ENCODE peak calls at places on chromosomes 5 and 9, in seven cellular contexts. C is GM23248; R is CD4-positive, CD25-positive, alpha-beta regulatory T cell; Y is brain microvascular endothelial cell; D is cardiac muscle cell; F is mammary epithelial cell; U is effector memory CD4-positive, alpha-beta T cell. K is an unnamed sample.

GRCh38 chr9:127813739-127814226 is 11.1 kb downstream of the FPGS start:
- DNase-seq in C (no peak), U (no peak), R (no peak), F (no peak), D (no peak), Y (no peak), K (no peak)

GRCh38 chr9:89138463-89139390 is 39.9 kb downstream of the SHC3 start:
- DNase-seq in Y (peak), C (peak), U (no peak), R (no peak), F (peak), D (no peak), K (no peak)

GRCh38 chr5:79020861-79021561 is 35.9 kb upstream of the ARSB start:
- DNase-seq in F (peak), Y (peak), R (peak), U (no peak), C (peak), D (peak), K (no peak)

GRCh38 chr9:100377015-100377414 is 24.3 kb upstream of the TEX10 start:
- DNase-seq in Y (no peak), F (no peak), C (no peak), D (no peak), R (no peak), U (no peak), K (no peak)

GRCh38 chr5:151592855-151593408 is 1.8 kb upstream of the FAT2 start:
- DNase-seq in R (no peak), C (no peak), U (no peak), D (no peak), F (no peak), Y (peak), K (no peak)

GRCh38 chr9:124595743-124596142 is 88.5 kb upstream of the NR5A1 start:
- DNase-seq in C (no peak), U (no peak), Y (no peak), D (no peak), R (no peak), F (no peak), K (no peak)

GRCh38 chr5:134133995-134134541 is 19.6 kb downstream of the TCF7 start:
- DNase-seq in D (no peak), C (no peak), U (no peak), R (no peak), Y (no peak), F (no peak), K (no peak)

GRCh38 chr9:89161221-89161620 is 17.4 kb downstream of the SHC3 start:
- DNase-seq in R (no peak), F (no peak), D (no peak), C (no peak), Y (no peak), U (no peak), K (no peak)

GRCh38 chr5:61052870-61053269 is 107.9 kb downstream of the NDUFAF2 start:
- DNase-seq in F (peak), U (no peak), D (no peak), R (no peak), Y (peak), C (peak), K (no peak)

GRCh38 chr5:112159435-112159834 is 259.6 kb downstream of the EPB41L4A start:
- DNase-seq in R (no peak), D (peak), U (no peak), F (no peak), C (peak), Y (no peak), K (no peak)

GRCh38 chr5:115459844-115460243 is 84.7 kb downstream of the FEM1C start:
- DNase-seq in F (peak), C (peak), Y (no peak), R (no peak), D (no peak), U (no peak), K (no peak)

GRCh38 chr5:131209506-131210191 is 38.9 kb downstream of the LYRM7 start:
- DNase-seq in U (peak), Y (no peak), D (no peak), R (peak), F (no peak), C (no peak), K (no peak)

GRCh38 chr5:167688331-167688730 is 603.1 kb upstream of the WWC1 start:
- DNase-seq in R (no peak), C (peak), U (no peak), D (no peak), Y (no peak), F (no peak), K (no peak)

GRCh38 chr9:33924978-33925797 is 108.2 kb downstream of the UBE2R2 start:
- DNase-seq in D (peak), F (no peak), Y (peak), U (no peak), C (peak), R (peak), K (peak)

GRCh38 chr5:178322736-178323540 is 90.3 kb upstream of the PHYKPL start:
- DNase-seq in D (no peak), C (no peak), Y (no peak), F (no peak), R (no peak), U (no peak), K (no peak)

GRCh38 chr5:40385544-40385943 is 294.2 kb upstream of the PTGER4 start:
- DNase-seq in U (no peak), R (no peak), D (no peak), C (peak), F (peak), Y (no peak), K (no peak)

DNA sequence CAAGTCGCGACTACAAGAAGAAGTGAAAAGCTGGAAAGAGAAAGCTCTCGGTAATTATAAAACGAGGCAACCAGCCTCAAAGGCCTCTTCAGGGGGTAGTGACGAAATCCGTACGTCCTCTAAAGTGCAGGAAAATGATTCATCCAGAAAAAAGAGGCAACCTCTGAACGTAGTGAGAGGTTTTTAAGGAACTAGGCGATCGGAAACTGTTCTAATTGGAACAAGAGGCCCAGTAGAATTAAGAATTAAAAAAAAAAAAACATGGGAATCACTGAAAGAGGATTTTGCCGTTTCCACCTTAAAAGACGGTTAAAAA is 1.0 kb downstream of the CSNK1A1 start:
- DNase-seq in C (peak), D (no peak), F (no peak), R (no peak), Y (no peak), U (no peak), K (no peak)
- H3K27ac ChIP-seq in C (peak), D (peak), F (peak), R (peak), Y (peak), U (peak), K (peak)

GRCh38 chr9:21560281-21560745 is 78.2 kb upstream of the IFNE start:
- DNase-seq in C (no peak), U (no peak), Y (no peak), D (no peak), R (no peak), F (no peak), K (no peak)
- H3K27ac ChIP-seq in C (peak), U (no peak), Y (no peak), D (no peak), R (no peak), F (peak), K (no peak)

GRCh38 chr5:52673495-52673894 is 114.2 kb upstream of the ITGA1 start:
- DNase-seq in F (no peak), R (no peak), D (no peak), C (no peak), U (no peak), Y (no peak), K (no peak)

GRCh38 chr5:52672459-52672858 is 115.3 kb upstream of the ITGA1 start:
- DNase-seq in R (no peak), C (no peak), Y (no peak), U (no peak), D (no peak), F (no peak), K (no peak)

GRCh38 chr5:52674815-52675545 is 112.7 kb upstream of the ITGA1 start:
- DNase-seq in C (peak), R (no peak), U (no peak), F (no peak), D (no peak), Y (peak), K (no peak)
- H3K27ac ChIP-seq in C (peak), R (no peak), U (no peak), F (no peak), D (no peak), Y (peak), K (no peak)

GRCh38 chr5:14341571-14342225 is 198.6 kb downstream of the TRIO start:
- DNase-seq in U (no peak), Y (no peak), F (no peak), R (no peak), D (no peak), C (no peak), K (no peak)
- H3K27ac ChIP-seq in U (no peak), Y (no peak), F (no peak), R (no peak), D (no peak), C (peak), K (no peak)

DNA sequence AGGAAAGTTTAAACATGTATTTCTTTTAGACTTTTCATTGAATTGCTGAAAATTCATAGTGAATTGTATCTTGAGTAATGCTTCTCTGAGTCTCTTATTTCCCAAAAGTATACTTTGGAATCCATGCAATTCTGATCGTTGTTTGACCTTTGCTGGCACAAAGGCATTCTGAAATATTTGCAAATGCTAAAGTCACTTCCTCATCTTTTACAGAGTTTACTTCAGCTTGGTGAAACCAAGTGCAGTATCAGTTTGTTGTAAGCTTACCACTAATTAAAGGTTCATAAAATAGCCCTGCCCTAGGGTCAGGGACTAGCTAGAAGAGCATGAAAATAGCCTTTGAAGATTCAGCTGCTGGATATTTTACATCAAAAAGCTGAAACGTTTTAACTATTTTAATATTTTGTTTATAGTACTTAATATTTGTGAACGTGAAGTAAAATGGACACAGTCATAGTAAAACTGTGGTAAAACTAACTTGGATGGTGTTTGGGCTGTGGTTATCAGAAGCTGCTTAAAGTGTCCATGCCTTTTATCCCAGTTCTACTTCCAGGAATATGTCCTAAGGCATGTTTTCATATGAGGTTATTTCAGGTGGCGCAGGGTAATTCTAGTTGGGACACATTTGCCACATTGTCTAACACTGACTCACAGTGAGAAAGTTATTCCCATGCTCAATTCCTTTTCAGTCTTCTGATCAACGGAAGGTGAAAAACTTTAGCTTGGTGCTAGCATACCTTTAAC is 45.3 kb downstream of the SLC22A5 start:
- DNase-seq in D (no peak), U (no peak), C (peak), F (peak), Y (peak), R (no peak), K (no peak)
- H3K27ac ChIP-seq in D (no peak), U (peak), C (peak), F (no peak), Y (peak), R (peak), K (no peak)

GRCh38 chr9:107624216-107624948 is 134.8 kb upstream of the KLF4 start:
- DNase-seq in C (peak), F (peak), R (no peak), Y (no peak), U (no peak), D (no peak), K (no peak)
- H3K27ac ChIP-seq in C (peak), F (no peak), R (no peak), Y (no peak), U (no peak), D (no peak), K (no peak)

DNA sequence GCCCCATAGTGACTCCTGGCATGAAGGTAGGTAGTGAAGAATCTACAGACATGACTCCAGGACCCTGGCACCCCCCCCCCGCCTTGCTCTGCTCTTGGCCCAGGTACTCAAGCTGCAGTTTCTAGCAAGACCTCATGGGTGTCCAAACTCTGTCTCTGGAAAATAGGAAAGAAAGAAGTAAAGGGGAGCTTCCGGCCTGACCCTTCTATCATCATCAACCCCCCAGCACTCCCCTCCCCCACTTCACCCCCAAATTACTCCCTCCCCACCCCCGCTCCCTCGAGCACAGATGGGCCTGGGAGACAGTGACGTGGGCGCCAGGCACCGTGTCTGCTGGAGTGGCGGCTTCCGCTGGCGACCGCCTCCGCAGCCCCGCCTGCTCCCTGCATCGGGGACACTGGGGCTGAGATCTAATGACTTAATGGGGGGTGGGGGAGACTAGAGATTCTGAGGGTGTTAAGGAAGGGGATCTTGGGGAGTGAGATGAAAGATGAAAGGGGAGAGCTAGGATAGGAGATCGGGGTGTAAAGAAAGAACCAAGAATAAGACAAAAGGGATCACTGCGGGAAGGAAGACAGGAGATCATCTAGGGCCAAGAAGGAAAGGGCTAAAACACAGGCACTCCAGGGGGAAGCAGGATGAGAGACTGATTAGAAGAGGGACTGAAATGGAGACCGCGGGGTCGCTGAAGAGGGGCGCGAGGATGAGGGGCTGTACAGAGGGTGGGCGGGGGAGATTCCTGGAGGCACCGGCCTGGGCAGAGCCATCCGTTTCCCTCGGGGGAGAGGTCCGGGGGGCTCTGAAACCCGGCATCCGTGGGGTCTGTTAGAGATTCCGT is 1.1 kb upstream of the DNAJB5 start:
- DNase-seq in R (peak), C (peak), D (no peak), Y (no peak), U (peak), F (no peak), K (peak)
- H3K27ac ChIP-seq in R (peak), C (peak), D (peak), Y (peak), U (peak), F (peak), K (peak)

GRCh38 chr9:94993821-94994165 is 267.3 kb downstream of the AOPEP start:
- DNase-seq in D (no peak), U (no peak), R (no peak), Y (no peak), F (no peak), C (no peak), K (no peak)
- H3K27ac ChIP-seq in D (no peak), U (no peak), R (no peak), Y (no peak), F (no peak), C (no peak), K (no peak)

GRCh38 chr5:141878771-141879759 is 855 bp upstream of the PCDH1 start:
- DNase-seq in F (peak), R (peak), C (peak), U (peak), D (peak), Y (peak), K (peak)
- H3K27ac ChIP-seq in F (no peak), R (no peak), C (no peak), U (no peak), D (no peak), Y (no peak), K (peak)

DNA sequence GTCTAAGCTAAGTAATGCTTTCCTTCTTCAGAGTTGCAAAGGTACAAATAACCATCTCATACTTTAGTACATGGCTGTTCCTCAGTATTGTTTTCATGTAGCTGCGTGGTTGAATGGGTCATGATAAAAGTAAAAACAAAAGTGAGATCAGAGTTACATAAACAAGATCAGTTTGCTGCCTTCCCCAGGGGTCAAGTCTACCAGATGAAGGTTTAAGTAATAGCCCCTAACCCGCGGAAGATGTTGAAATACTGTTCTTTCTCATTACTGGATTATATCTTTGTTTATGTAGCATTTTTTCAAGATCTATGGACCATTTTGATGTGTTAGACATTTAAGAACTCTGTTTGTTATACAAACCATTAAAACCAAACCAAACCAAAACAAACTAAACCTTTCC is 34.1 kb upstream of the ARRDC3 start:
- DNase-seq in F (no peak), D (no peak), C (no peak), Y (no peak), R (no peak), U (no peak), K (no peak)
- H3K27ac ChIP-seq in F (no peak), D (no peak), C (no peak), Y (no peak), R (no peak), U (no peak), K (no peak)